ENCODE peak calls at places on chromosomes 2 and 18, in six cellular contexts. J is fibroblast of lung; U is gastrocnemius medialis; X is lower lobe of right lung; F is OCI-LY7; Q is effector memory CD4-positive, alpha-beta T cell. P is an unnamed sample.

GRCh38 chr2:27489118-27489497 is 435 bp downstream of the IFT172 start:
- DNase-seq in J (peak; percentile 26), U (no peak), X (no peak), F (peak; percentile 50), Q (no peak), P (no peak)

GRCh38 chr2:42928161-42928691 is 135.8 kb upstream of the HAAO start:
- DNase-seq in J (no peak), U (no peak), X (no peak), F (no peak), Q (no peak), P (no peak)

GRCh38 chr2:16331761-16332160 is 333.9 kb downstream of the CYRIA start:
- DNase-seq in J (no peak), U (no peak), X (no peak), F (no peak), Q (no peak), P (no peak)

GRCh38 chr2:42812899-42813479 is 20.6 kb upstream of the HAAO start:
- DNase-seq in J (peak; percentile 42), U (no peak), X (no peak), F (peak; percentile 14), Q (no peak), P (peak; percentile 13)

GRCh38 chr2:86254576-86255538 is 55.6 kb downstream of the MRPL35 start:
- DNase-seq in J (no peak), U (no peak), X (peak; percentile 56), F (no peak), Q (no peak), P (peak; percentile 78)

GRCh38 chr2:216634317-216635148 is 1.3 kb downstream of the IGFBP2 start:
- DNase-seq in J (no peak), U (no peak), X (no peak), F (no peak), Q (no peak), P (no peak)

GRCh38 chr18:75958683-75959082 is 531.2 kb upstream of the SMIM21 start:
- DNase-seq in J (no peak), U (no peak), X (no peak), F (no peak), Q (no peak), P (no peak)

GRCh38 chr18:32438173-32438572 is 32.5 kb downstream of the GAREM1 start:
- DNase-seq in J (no peak), U (no peak), X (no peak), F (no peak), Q (no peak), P (no peak)

GRCh38 chr2:14231499-14231898 is 401.0 kb upstream of the LRATD1 start:
- DNase-seq in J (peak; percentile 5), U (no peak), X (no peak), F (no peak), Q (no peak), P (no peak)

GRCh38 chr2:232809349-232810124 is 33.2 kb upstream of the KCNJ13 start:
- DNase-seq in J (no peak), U (peak; percentile 15), X (no peak), F (peak; percentile 31), Q (no peak), P (no peak)

GRCh38 chr2:119823734-119824334 is 64.1 kb downstream of the PTPN4 start:
- DNase-seq in J (peak; percentile 70), U (no peak), X (no peak), F (peak; percentile 48), Q (no peak), P (no peak)

GRCh38 chr2:97870396-97870843 is 125.3 kb downstream of the TMEM131 start:
- DNase-seq in J (peak; percentile 88), U (peak; percentile 60), X (no peak), F (peak; percentile 55), Q (no peak), P (peak; percentile 71)

GRCh38 chr2:240981871-240982800 is 16.3 kb upstream of the SNED1 start:
- DNase-seq in J (no peak), U (peak; percentile 0), X (peak; percentile 33), F (no peak), Q (no peak), P (no peak)

GRCh38 chr2:11513319-11513718 is 20.5 kb upstream of the GREB1 start:
- DNase-seq in J (no peak), U (no peak), X (no peak), F (no peak), Q (no peak), P (no peak)

GRCh38 chr2:39597309-39597708 is 68.4 kb upstream of the TMEM178A start:
- DNase-seq in J (no peak), U (no peak), X (no peak), F (no peak), Q (no peak), P (no peak)

GRCh38 chr2:223235986-223236385 is 184.0 kb downstream of the KCNE4 start:
- DNase-seq in J (no peak), U (no peak), X (no peak), F (no peak), Q (no peak), P (no peak)

GRCh38 chr2:24993797-24994196 is 22.0 kb upstream of the DNAJC27 start:
- DNase-seq in J (no peak), U (no peak), X (no peak), F (no peak), Q (no peak), P (no peak)

GRCh38 chr2:164816900-164817299 is 24.7 kb downstream of the COBLL1 start:
- DNase-seq in J (no peak), U (no peak), X (no peak), F (no peak), Q (no peak), P (no peak)

GRCh38 chr2:30502310-30502709 is 55.3 kb downstream of the LCLAT1 start:
- DNase-seq in J (no peak), U (no peak), X (no peak), F (no peak), Q (no peak), P (no peak)

GRCh38 chr18:79577451-79578395 is 101.9 kb upstream of the CTDP1 start:
- DNase-seq in J (no peak), U (no peak), X (peak; percentile 48), F (no peak), Q (no peak), P (peak; percentile 42)

GRCh38 chr2:162782138-162782537 is 56.4 kb downstream of the KCNH7 start:
- DNase-seq in J (no peak), U (no peak), X (no peak), F (no peak), Q (no peak), P (no peak)

GRCh38 chr2:62573137-62573731 is 67.2 kb upstream of the TMEM17 start:
- DNase-seq in J (no peak), U (no peak), X (no peak), F (no peak), Q (no peak), P (no peak)

GRCh38 chr2:28477645-28478044 is 18.2 kb upstream of the PLB1 start:
- DNase-seq in J (no peak), U (no peak), X (no peak), F (no peak), Q (no peak), P (no peak)

GRCh38 chr2:9565436-9566153 is 10.0 kb upstream of the ADAM17 start:
- DNase-seq in J (peak; percentile 96), U (peak; percentile 88), X (no peak), F (no peak), Q (no peak), P (peak; percentile 89)

GRCh38 chr18:40314199-40314598 is 1640.8 kb upstream of the PIK3C3 start:
- DNase-seq in J (no peak), U (no peak), X (no peak), F (no peak), Q (no peak), P (no peak)

GRCh38 chr2:201127570-201127969 is 11.6 kb downstream of the CFLAR start:
- DNase-seq in J (peak; percentile 61), U (peak; percentile 82), X (no peak), F (peak; percentile 42), Q (peak; percentile 28), P (no peak)

GRCh38 chr2:235511187-235511661 is 17.4 kb downstream of the AGAP1 start:
- DNase-seq in J (peak; percentile 62), U (no peak), X (peak; percentile 63), F (no peak), Q (no peak), P (no peak)

GRCh38 chr2:206693399-206694137 is 24.6 kb downstream of the DYTN start:
- DNase-seq in J (peak; percentile 75), U (no peak), X (no peak), F (peak; percentile 59), Q (no peak), P (no peak)

GRCh38 chr2:224611938-224612337 is 26.8 kb upstream of the CUL3 start:
- DNase-seq in J (no peak), U (no peak), X (no peak), F (peak; percentile 80), Q (no peak), P (no peak)

GRCh38 chr2:8457092-8457481 is 224.8 kb upstream of the ID2 start:
- DNase-seq in J (no peak), U (no peak), X (peak; percentile 58), F (no peak), Q (peak; percentile 34), P (no peak)

GRCh38 chr2:8457620-8458255 is 224.1 kb upstream of the ID2 start:
- DNase-seq in J (no peak), U (no peak), X (no peak), F (no peak), Q (peak; percentile 18), P (no peak)

GRCh38 chr2:8458461-8459459 is 223.1 kb upstream of the ID2 start:
- DNase-seq in J (no peak), U (no peak), X (no peak), F (no peak), Q (no peak), P (no peak)

GRCh38 chr2:8461341-8461740 is 220.5 kb upstream of the ID2 start:
- DNase-seq in J (no peak), U (no peak), X (no peak), F (no peak), Q (no peak), P (no peak)

GRCh38 chr2:8459474-8459873 is 222.4 kb upstream of the ID2 start:
- DNase-seq in J (no peak), U (no peak), X (no peak), F (no peak), Q (no peak), P (no peak)
- H3K4me1 ChIP-seq in J (no peaks in the 10 kb centered on the region), U (no peaks in the 10 kb centered on the region), X (peaks cover 10% of the 10 kb centered on the region), F (peaks cover 25% of the 10 kb centered on the region), Q (peaks cover 30% of the 10 kb centered on the region), P (no peaks in the 10 kb centered on the region)

GRCh38 chr2:64263315-64263714 is 119.1 kb upstream of the PELI1 start:
- DNase-seq in J (peak; percentile 85), U (no peak), X (no peak), F (peak; percentile 10), Q (no peak), P (no peak)
- H3K4me1 ChIP-seq in J (peaks cover 6% of the 10 kb centered on the region), U (peaks cover 9% of the 10 kb centered on the region), X (peaks cover 29% of the 10 kb centered on the region), F (peaks cover 32% of the 10 kb centered on the region), Q (no peaks in the 10 kb centered on the region), P (peaks cover 15% of the 10 kb centered on the region)

GRCh38 chr2:237702439-237703397 is 75.3 kb downstream of the LRRFIP1 start:
- DNase-seq in J (peak; percentile 47), U (no peak), X (peak; percentile 71), F (no peak), Q (no peak), P (peak; percentile 56)
- H3K4me1 ChIP-seq in J (peaks cover 45% of the 10 kb centered on the region), U (peaks cover 77% of the 10 kb centered on the region), X (peaks cover 100% of the 10 kb centered on the region), F (peaks cover 68% of the 10 kb centered on the region), Q (peaks cover 89% of the 10 kb centered on the region), P (peaks cover 41% of the 10 kb centered on the region)

GRCh38 chr2:129733041-129733440 is 246.4 kb upstream of the RAB6C start:
- DNase-seq in J (no peak), U (no peak), X (no peak), F (no peak), Q (no peak), P (peak; percentile 30)
- H3K4me1 ChIP-seq in J (no peaks in the 10 kb centered on the region), U (no peaks in the 10 kb centered on the region), X (no peaks in the 10 kb centered on the region), F (no peaks in the 10 kb centered on the region), Q (no peaks in the 10 kb centered on the region), P (no peaks in the 10 kb centered on the region)